ENCODE peak calls at places on chromosomes 13 and 19, in eight cellular contexts. A is lower leg skin, W is transverse colon, M is AG09319, J is AG10803, X is astrocyte of the spinal cord, V is cardiac muscle cell, O is mesothelial cell of epicardium. D is an unnamed sample.

GRCh38 chr13:51479199-51479523 is 26.3 kb upstream of the INTS6 start:
- DNase-seq in A (no peak), W (no peak), M (no peak), J (peak; percentile 39), X (peak; percentile 41), V (no peak), O (no peak), D (no peak)

GRCh38 chr13:85771856-85772255 is 27.4 kb downstream of the SLITRK6 start:
- DNase-seq in A (no peak), W (no peak), M (no peak), J (no peak), X (no peak), V (no peak), O (no peak), D (no peak)

GRCh38 chr19:31139871-31140505 is 209.2 kb downstream of the TSHZ3 start:
- DNase-seq in A (no peak), W (no peak), M (no peak), J (peak; percentile 86), X (peak; percentile 87), V (no peak), O (no peak), D (no peak)

GRCh38 chr19:39148939-39149529 is 23.4 kb downstream of the PAK4 start:
- DNase-seq in A (no peak), W (no peak), M (no peak), J (no peak), X (no peak), V (no peak), O (no peak), D (no peak)

GRCh38 chr19:49497047-49497789 is 984 bp downstream of the RPS11 start:
- DNase-seq in A (peak; percentile 74), W (peak; percentile 86), M (no peak), J (peak; percentile 53), X (peak; percentile 50), V (peak; percentile 63), O (no peak), D (no peak)

GRCh38 chr13:79658333-79658975 is 177.5 kb downstream of the NDFIP2 start:
- DNase-seq in A (no peak), W (no peak), M (no peak), J (no peak), X (no peak), V (peak; percentile 67), O (no peak), D (no peak)

GRCh38 chr13:66210677-66211076 is 1019.5 kb downstream of the PCDH9 start:
- DNase-seq in A (no peak), W (no peak), M (peak; percentile 8), J (peak; percentile 69), X (peak; percentile 96), V (no peak), O (no peak), D (no peak)

GRCh38 chr19:19468424-19469050 is 46.8 kb downstream of the TSSK6 start:
- DNase-seq in A (no peak), W (no peak), M (no peak), J (no peak), X (no peak), V (no peak), O (no peak), D (no peak)

GRCh38 chr19:48672994-48673393 is at the start of gene NTN5:
- DNase-seq in A (no peak), W (no peak), M (no peak), J (no peak), X (no peak), V (no peak), O (no peak), D (no peak)

GRCh38 chr13:26967119-26968038 is 204.2 kb downstream of the USP12 start:
- DNase-seq in A (no peak), W (no peak), M (no peak), J (peak; percentile 35), X (no peak), V (no peak), O (no peak), D (no peak)

GRCh38 chr13:78326608-78327007 is 276.7 kb downstream of the POU4F1 start:
- DNase-seq in A (no peak), W (no peak), M (no peak), J (no peak), X (no peak), V (peak; percentile 12), O (no peak), D (no peak)

GRCh38 chr19:13902993-13903555 is 2.8 kb downstream of the BRME1 start:
- DNase-seq in A (no peak), W (no peak), M (no peak), J (no peak), X (no peak), V (no peak), O (no peak), D (no peak)
- TF ChIP-seq CTCF in A (no peak), W (no peak), M (peak; percentile 6), J (peak; percentile 28), X (peak; percentile 47), V (peak; percentile 38), O (no peak), D (no peak)

DNA sequence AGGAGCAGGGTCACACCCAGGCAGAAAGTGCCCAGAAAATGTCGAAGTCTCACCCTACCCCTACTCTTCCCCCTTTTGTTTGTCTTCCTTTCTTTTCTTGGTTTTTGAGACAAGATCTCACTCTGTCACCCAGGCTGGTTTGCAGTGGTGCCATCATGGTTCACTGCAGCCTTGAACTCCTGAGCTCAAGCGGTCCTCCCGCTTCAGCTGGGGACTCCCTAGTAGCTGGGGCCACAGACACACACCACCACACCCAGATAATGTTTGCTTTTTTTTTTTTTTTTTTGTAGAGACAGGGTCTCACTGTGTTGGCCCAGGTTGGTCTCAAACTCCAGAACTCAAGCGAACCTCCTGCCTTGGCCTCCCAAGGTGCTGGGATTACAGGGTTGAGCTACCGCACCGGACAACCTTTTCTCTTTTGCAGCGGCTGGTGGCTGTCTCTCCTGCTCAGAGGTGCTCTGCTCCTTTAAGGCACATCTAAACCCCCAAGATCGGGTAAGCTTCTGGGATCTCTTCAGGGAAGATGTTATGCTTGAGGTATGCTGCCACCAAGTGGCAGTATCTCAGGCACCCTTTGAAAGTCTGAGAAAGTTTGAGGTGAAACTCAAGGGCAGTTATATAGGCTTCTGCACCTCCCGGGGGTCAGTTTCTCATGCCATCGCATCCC is 22.4 kb upstream of the EBI3 start:
- DNase-seq in A (no peak), W (no peak), M (no peak), J (peak; percentile 38), X (peak; percentile 37), V (no peak), O (no peak), D (no peak)
- TF ChIP-seq CTCF in A (no peak), W (no peak), M (peak; percentile 31), J (peak; percentile 41), X (peak; percentile 52), V (peak; percentile 26), O (no peak), D (no peak)

GRCh38 chr19:45638930-45639729 is at the start of gene EML2:
- DNase-seq in A (peak; percentile 32), W (peak; percentile 80), M (no peak), J (peak; percentile 16), X (peak; percentile 28), V (peak; percentile 85), O (no peak), D (peak; percentile 83)
- TF ChIP-seq CTCF in A (no peak), W (no peak), M (peak; percentile 41), J (peak; percentile 44), X (peak; percentile 34), V (peak; percentile 28), O (no peak), D (peak; percentile 15)

GRCh38 chr13:21670006-21670882 is 629 bp upstream of the FGF9 start:
- DNase-seq in A (no peak), W (peak; percentile 66), M (no peak), J (peak; percentile 38), X (peak; percentile 73), V (peak; percentile 83), O (peak; percentile 52), D (peak; percentile 83)
- TF ChIP-seq CTCF in A (no peak), W (no peak), M (peak; percentile 19), J (no peak), X (peak; percentile 5), V (peak; percentile 21), O (peak; percentile 19), D (no peak)

DNA sequence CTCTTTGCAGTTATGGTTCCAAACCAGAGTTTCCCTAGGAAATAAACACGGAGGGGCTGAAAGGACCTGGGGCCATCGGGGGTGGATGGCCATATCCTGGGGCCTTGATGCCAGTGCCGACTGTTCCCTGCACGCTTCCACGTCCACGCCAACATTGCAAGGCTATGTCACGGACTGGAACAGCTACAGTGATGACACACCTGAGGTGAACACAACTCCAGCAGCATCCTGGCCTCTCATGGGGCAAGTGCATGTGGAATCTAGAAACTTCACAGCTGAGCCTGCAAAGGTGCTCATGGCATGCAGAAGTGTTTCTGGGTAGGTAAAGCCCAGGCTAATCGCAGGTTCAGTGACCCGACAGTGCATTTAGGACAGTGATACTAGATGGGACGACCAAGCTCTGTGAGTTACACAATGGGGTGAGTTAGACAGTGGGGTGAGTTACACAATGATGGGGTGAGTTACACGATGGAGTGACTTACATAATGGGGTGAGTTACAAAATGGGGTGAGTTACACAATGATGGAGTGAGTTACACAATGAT is 52.0 kb upstream of the GAS6 start:
- DNase-seq in A (no peak), W (no peak), M (no peak), J (no peak), X (no peak), V (no peak), O (no peak), D (no peak)
- TF ChIP-seq CTCF in A (no peak), W (no peak), M (no peak), J (no peak), X (no peak), V (no peak), O (no peak), D (no peak)

GRCh38 chr13:36133950-36134349 is 2.8 kb upstream of the DCLK1 start:
- DNase-seq in A (no peak), W (no peak), M (no peak), J (no peak), X (no peak), V (no peak), O (no peak), D (no peak)
- TF ChIP-seq CTCF in A (no peak), W (no peak), M (no peak), J (no peak), X (no peak), V (peak; percentile 36), O (no peak), D (no peak)

DNA sequence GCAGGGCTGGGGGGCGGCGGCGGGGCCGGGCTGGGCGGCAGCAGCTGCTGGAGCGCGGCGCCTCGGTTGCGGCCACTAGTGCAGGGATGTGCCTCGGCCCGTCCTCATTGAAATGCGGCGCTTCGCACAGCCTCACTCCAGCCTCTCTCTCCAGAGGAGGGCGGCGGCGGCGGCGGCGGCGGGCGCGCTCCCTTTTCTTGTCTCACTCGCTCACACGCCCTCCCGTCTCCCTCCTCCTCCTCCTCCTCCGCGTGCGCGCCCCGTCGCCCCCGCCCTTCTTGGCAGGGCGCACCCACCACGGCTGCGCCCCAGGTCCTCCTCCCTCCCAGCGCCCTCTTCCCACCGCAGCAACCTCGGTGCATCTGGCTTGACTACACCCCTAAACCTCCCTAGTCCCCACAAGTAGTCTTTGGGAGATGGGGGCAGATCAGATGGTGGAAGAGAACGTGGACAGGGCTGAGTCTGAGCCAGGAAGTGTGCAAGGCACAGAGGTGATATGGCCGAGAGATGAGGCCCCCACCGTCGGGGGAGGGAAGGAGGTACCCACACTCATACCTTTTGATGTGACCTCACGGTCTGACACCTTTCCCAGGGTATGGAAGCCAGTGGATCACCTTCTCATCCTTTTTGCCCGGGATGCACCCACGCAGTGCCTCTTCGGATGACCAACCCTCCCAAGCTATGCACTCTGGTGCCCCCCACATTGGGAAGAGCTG is at the start of gene DCLK1:
- DNase-seq in A (peak; percentile 42), W (peak; percentile 21), M (peak; percentile 10), J (peak; percentile 6), X (peak; percentile 66), V (peak; percentile 63), O (peak; percentile 43), D (peak; percentile 79)
- TF ChIP-seq CTCF in A (no peak), W (no peak), M (no peak), J (no peak), X (no peak), V (no peak), O (no peak), D (no peak)

D was measured in nephron progenitor cell.